ENCODE peak calls at places on chromosomes 11 and 22, in four cellular contexts. S, L, V and Q are unnamed samples.

GRCh38 chr22:19523240-19524169 is 705 bp downstream of the CLDN5 start:
- DNase-seq in S (peak), L (peak), V (no peak), Q (peak)

GRCh38 chr11:69947772-69948255 is 128.6 kb upstream of the FGF3 start:
- DNase-seq in S (no peak), L (no peak), V (no peak), Q (no peak)

GRCh38 chr11:11284481-11284880 is 68.6 kb downstream of the CSNK2A3 start:
- DNase-seq in S (no peak), L (no peak), V (no peak), Q (no peak)

GRCh38 chr22:39947488-39948216 is 12.5 kb upstream of the TMA7B start:
- DNase-seq in S (no peak), L (no peak), V (no peak), Q (no peak)

GRCh38 chr11:119721129-119722120 is 7.6 kb downstream of the NECTIN1 start:
- DNase-seq in S (peak), L (peak), V (peak), Q (peak)

GRCh38 chr11:83033972-83034672 is 37.6 kb downstream of the RAB30 start:
- DNase-seq in S (peak), L (peak), V (peak), Q (peak)

GRCh38 chr11:92383430-92383829 is 158.8 kb downstream of the FAT3 start:
- DNase-seq in S (no peak), L (peak), V (no peak), Q (peak)

GRCh38 chr11:102047305-102047924 is at the start of gene CFAP300:
- DNase-seq in S (peak), L (peak), V (peak), Q (peak)

GRCh38 chr11:24509114-24509513 is 12.3 kb downstream of the LUZP2 start:
- DNase-seq in S (no peak), L (peak), V (no peak), Q (no peak)

GRCh38 chr11:107397357-107397756 is 60.3 kb downstream of the CWF19L2 start:
- DNase-seq in S (peak), L (no peak), V (no peak), Q (peak)

GRCh38 chr11:132493786-132494185 is 1038.5 kb downstream of the OPCML start:
- DNase-seq in S (no peak), L (no peak), V (no peak), Q (no peak)
- TF ChIP-seq CTCF in S (no peak), L (no peak), V (no peak), Q (no peak)

GRCh38 chr11:104333977-104334376 is 170.0 kb upstream of the PDGFD start:
- DNase-seq in S (no peak), L (no peak), V (peak), Q (peak)
- TF ChIP-seq CTCF in S (peak), L (peak), V (no peak), Q (peak)

GRCh38 chr22:41425704-41426365 is 20.8 kb downstream of the TOB2 start:
- DNase-seq in S (no peak), L (no peak), V (no peak), Q (no peak)
- TF ChIP-seq CTCF in S (no peak), L (no peak), V (no peak), Q (no peak)

GRCh38 chr11:14789879-14790484 is 102.0 kb downstream of the CYP2R1 start:
- DNase-seq in S (no peak), L (peak), V (no peak), Q (no peak)
- TF ChIP-seq CTCF in S (no peak), L (peak), V (no peak), Q (no peak)

DNA sequence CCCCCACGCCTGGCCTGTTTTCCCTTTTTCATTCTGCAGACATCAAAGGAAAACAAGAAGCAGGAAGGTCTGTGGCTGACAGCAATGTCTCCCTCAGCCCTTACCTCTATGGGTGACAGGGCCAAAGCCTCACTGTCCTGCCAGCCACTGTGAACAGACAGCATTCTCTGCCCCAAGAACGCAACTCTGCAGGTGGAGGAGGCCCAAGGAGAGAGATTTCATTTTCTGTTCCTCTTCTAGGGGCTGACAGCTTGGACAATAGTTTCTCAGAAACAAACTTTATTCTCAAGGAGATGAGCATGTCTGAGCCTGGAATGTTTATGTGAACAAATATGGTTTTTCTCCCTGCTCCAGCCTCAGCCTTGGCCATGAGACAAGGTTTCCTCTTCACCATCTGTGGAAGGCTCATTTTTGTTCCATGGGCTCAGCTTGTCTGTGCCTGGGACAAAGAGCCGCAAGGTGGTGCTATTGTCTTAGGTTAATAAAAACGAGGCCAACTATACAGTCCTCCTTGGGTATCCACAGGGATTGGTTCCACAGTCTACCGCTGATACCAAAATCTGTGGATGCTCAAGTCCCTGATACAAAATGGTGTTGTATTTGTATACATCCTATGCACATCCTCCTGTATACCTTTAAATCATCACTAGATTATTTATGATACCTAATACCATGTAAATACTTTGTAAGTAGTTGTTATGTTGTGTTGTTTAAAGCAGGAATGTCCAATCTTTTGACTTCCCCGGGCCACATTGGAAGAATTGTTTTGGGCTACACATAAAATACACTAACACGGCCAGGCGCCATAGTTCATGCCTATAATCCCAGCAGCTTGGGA is 5.8 kb downstream of the PIWIL3 start:
- DNase-seq in S (peak), L (peak), V (peak), Q (peak)
- TF ChIP-seq CTCF in S (peak), L (peak), V (peak), Q (peak)

GRCh38 chr22:44335903-44336803 is 23.4 kb upstream of the SHISAL1 start:
- DNase-seq in S (no peak), L (no peak), V (no peak), Q (no peak)
- TF ChIP-seq CTCF in S (no peak), L (no peak), V (no peak), Q (no peak)

DNA sequence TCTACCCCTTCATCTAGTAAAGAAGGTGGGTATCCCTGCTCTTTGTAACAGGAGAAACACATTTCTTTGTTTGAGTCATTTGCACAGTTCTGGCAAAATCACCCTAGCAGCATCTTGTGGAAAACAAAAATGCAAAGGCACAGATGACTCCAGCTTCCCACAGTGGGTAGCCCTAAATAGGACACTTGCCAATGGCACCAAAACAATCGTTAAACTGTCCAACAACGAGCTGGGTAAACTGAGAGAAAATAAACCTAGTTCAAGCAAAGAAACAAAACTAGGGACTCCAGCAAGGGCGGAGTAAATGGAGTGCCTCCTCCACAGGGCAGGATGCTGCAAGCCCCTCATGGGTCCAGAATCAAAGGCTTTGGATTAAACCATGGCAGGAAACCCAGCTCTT is 239.5 kb downstream of the NTM start:
- DNase-seq in S (no peak), L (peak), V (no peak), Q (no peak)
- TF ChIP-seq CTCF in S (no peak), L (no peak), V (no peak), Q (no peak)

DNA sequence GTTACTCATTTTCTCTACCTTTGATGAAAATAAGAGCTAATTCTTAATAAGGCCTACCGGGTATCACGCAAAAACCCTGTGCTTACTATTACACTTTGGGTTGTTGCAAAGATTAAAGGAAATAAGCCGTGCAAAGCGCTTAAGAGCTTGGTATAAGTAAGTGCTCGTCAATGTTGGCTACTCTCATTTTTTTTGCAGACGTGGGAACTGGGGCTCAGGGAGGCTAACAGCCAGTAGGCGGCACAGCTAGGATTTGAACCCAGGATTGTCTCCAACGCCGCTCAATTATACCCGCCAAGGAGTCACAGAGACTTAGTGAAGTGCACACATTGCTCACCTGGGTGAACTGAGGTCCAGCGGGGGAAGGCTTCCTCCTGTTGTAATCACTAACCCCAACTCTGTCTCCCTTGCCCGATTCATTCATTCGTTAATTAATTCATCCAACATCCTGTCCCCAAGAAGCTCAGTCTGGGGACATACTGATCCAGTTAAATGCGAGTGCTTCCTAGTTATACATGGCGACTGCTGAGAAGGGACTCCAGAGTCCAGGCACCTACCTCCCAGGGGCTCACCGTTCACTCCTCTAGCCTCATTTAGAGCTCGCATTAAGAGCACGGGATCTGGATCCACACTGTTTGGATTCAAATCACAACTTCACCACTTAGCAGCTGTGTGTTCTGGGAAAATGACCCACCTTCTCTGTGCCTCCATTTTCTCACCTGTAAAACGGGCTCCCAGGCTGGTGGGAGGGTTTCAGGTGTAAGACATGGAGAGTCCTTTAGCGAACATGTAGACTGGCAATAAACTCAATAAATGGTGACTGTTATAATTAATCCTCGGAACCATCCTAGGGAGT is 869 bp upstream of the MTFP1 start:
- DNase-seq in S (no peak), L (no peak), V (peak), Q (no peak)
- TF ChIP-seq CTCF in S (no peak), L (peak), V (no peak), Q (no peak)

GRCh38 chr11:131037873-131038272 is 121.6 kb upstream of the SNX19 start:
- DNase-seq in S (no peak), L (peak), V (no peak), Q (no peak)

GRCh38 chr11:131042041-131042390 is 125.7 kb upstream of the SNX19 start:
- DNase-seq in S (no peak), L (no peak), V (no peak), Q (no peak)

GRCh38 chr11:131041331-131042040 is 125.2 kb upstream of the SNX19 start:
- DNase-seq in S (no peak), L (no peak), V (no peak), Q (no peak)

GRCh38 chr11:131036544-131036943 is 120.3 kb upstream of the SNX19 start:
- DNase-seq in S (no peak), L (no peak), V (no peak), Q (no peak)

GRCh38 chr11:131038597-131038996 is 122.3 kb upstream of the SNX19 start:
- DNase-seq in S (no peak), L (peak), V (no peak), Q (no peak)
- TF ChIP-seq CTCF in S (peak), L (peak), V (no peak), Q (no peak)